ENCODE peak calls at places on chromosomes 16 and 17, in nine cellular contexts. E, B, J, N, S, C, R, D and A are unnamed samples.

GRCh38 chr17:8162997-8163977 is 539 bp upstream of the VAMP2 start:
- DNase-seq in S (peak; percentile 35), C (peak; percentile 30), R (no peak), N (no peak), D (no peak), J (no peak), B (peak; percentile 49), E (no peak), A (no peak)

GRCh38 chr16:24423332-24423731 is 116.0 kb upstream of the RBBP6 start:
- DNase-seq in R (no peak), E (no peak), J (no peak), N (no peak), C (no peak), S (no peak), B (no peak), D (no peak), A (no peak)

GRCh38 chr16:10668322-10669045 is 26.2 kb downstream of the TEKT5 start:
- DNase-seq in N (no peak), B (no peak), S (no peak), R (no peak), C (no peak), E (peak; percentile 65), D (no peak), J (no peak), A (no peak)

GRCh38 chr16:23119570-23119969 is 29.7 kb downstream of the USP31 start:
- DNase-seq in B (no peak), N (no peak), R (no peak), D (no peak), C (no peak), J (no peak), S (no peak), E (no peak), A (no peak)

GRCh38 chr17:9986754-9987382 is 81.8 kb upstream of the RCVRN start:
- DNase-seq in D (no peak), N (no peak), S (peak; percentile 42), B (no peak), E (no peak), R (no peak), J (no peak), C (no peak), A (no peak)

GRCh38 chr16:67199011-67199807 is at the start of gene ELMO3:
- DNase-seq in B (peak; percentile 77), N (no peak), R (no peak), D (peak; percentile 76), J (no peak), E (peak; percentile 71), S (no peak), C (no peak), A (no peak)

GRCh38 chr17:10278218-10278617 is 79.8 kb upstream of the GAS7 start:
- DNase-seq in J (no peak), E (no peak), C (no peak), B (no peak), S (no peak), D (no peak), R (no peak), N (no peak), A (no peak)

GRCh38 chr17:61410555-61411089 is 11.0 kb downstream of the TBX2 start:
- DNase-seq in C (peak; percentile 83), S (peak; percentile 79), N (peak; percentile 85), E (peak; percentile 91), B (peak; percentile 84), J (no peak), D (peak; percentile 81), R (peak; percentile 76), A (peak; percentile 86)

GRCh38 chr16:56620311-56620897 is 5.2 kb upstream of the MT1E start:
- DNase-seq in E (no peak), B (no peak), C (no peak), R (no peak), D (no peak), N (no peak), S (no peak), J (no peak), A (no peak)

GRCh38 chr17:33750943-33751701 is 458.0 kb upstream of the ASIC2 start:
- DNase-seq in J (peak; percentile 3), S (peak; percentile 26), N (peak; percentile 66), C (peak; percentile 41), B (peak; percentile 57), D (peak; percentile 71), E (peak; percentile 72), R (peak; percentile 26), A (peak; percentile 52)

GRCh38 chr17:48563385-48563838 is 14.7 kb downstream of the HOXB4 start:
- DNase-seq in B (no peak), C (no peak), R (no peak), E (no peak), N (no peak), D (no peak), S (no peak), J (no peak), A (no peak)

GRCh38 chr17:27846042-27846655 is 45.8 kb upstream of the NOS2 start:
- DNase-seq in S (no peak), R (no peak), J (no peak), N (no peak), C (no peak), B (no peak), E (no peak), D (no peak), A (no peak)

DNA sequence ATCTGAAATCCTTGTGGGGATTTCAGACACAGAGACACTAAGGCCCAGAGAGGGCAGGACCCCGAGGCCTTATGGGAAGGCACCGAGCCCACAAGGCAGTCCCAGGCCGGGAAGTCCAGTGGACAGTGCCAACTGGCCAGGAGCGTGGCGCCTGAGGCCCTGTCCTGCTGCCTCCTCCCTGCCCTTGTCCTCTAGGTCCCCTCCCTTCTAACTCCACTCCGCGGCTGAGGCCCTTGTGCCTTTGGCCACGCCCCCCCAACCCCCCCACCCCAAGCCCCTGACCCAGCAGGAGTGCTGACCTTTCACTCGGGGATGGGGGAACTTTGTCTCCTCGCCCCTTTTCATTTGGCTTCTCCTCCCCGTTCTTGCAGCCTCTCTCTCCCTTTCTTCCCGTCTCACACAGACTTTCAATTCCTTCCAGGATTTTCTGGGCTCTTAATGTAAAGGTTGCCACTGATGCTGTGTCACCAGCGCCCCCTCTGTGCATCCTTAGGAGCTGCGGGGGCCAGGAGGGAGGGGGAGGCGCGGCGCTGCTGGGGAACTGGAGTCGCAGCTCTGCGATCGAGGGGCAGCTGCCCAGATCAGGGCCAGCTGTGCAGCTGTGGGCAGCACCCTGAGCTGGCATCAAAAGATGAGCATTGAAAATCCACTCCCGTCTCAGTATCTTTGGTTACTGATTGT is 29.1 kb downstream of the CRHR1 start:
- DNase-seq in S (no peak), D (no peak), B (no peak), N (no peak), C (no peak), E (peak; percentile 73), R (no peak), J (no peak), A (no peak)
- TF ChIP-seq CTCF in S (no peak), D (no peak), B (no peak), N (no peak), C (no peak), E (peak; percentile 49), R (peak; percentile 29), J (peak; percentile 14), A (peak; percentile 20)

DNA sequence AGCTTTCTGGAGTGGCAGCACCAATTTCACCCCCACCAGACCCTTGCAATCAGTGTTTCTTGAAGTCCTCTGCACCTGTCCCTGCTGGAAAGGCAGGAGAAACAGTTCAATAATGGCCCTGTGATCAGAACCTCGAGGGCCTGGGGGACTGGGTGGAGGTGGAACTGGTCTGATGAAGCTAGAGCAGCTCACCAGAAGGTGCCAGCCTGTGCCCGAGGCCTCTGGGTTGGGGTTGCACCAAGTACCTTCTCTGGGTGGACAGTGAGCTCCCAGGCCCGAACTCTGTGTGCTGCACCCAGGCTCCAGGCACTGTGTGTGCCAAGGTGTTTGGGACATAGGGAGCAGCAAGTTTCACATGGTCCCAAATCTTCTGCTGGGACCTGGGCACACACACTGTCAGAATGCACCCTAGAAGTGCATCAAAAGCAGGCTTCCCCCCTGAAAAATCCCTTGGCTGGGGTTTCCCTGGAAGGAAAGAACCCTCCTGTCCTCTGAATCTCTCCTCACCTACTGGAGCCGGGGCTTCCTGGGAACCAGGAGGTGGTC is 17.3 kb downstream of the CD300LG start:
- DNase-seq in D (no peak), R (no peak), C (no peak), S (no peak), B (no peak), E (no peak), N (no peak), J (no peak), A (no peak)
- TF ChIP-seq CTCF in D (no peak), R (no peak), C (no peak), S (no peak), B (no peak), E (no peak), N (no peak), J (no peak), A (no peak)

GRCh38 chr16:17544785-17545184 is 74.0 kb upstream of the XYLT1 start:
- DNase-seq in N (no peak), C (no peak), R (no peak), S (no peak), D (no peak), J (no peak), B (no peak), E (peak; percentile 10), A (no peak)
- TF ChIP-seq CTCF in N (no peak), C (peak; percentile 29), R (peak; percentile 23), S (no peak), D (no peak), J (no peak), B (peak; percentile 10), E (peak; percentile 72), A (peak; percentile 64)

GRCh38 chr16:35182943-35183550 is 1723.6 kb downstream of the TP53TG3F start:
- DNase-seq in E (no peak), J (no peak), S (no peak), C (no peak), N (no peak), D (no peak), R (no peak), B (no peak), A (no peak)

GRCh38 chr16:35186045-35186759 is 1726.8 kb downstream of the TP53TG3F start:
- DNase-seq in R (no peak), B (peak; percentile 16), J (no peak), E (no peak), D (no peak), S (no peak), C (no peak), N (no peak), A (no peak)

GRCh38 chr16:35182043-35182677 is 1722.7 kb downstream of the TP53TG3F start:
- DNase-seq in C (no peak), D (no peak), R (no peak), B (no peak), N (no peak), S (no peak), J (no peak), E (no peak), A (no peak)

GRCh38 chr16:35185366-35186044 is 1726.1 kb downstream of the TP53TG3F start:
- DNase-seq in D (no peak), J (no peak), E (no peak), R (no peak), N (no peak), B (no peak), S (no peak), C (no peak), A (no peak)

DNA sequence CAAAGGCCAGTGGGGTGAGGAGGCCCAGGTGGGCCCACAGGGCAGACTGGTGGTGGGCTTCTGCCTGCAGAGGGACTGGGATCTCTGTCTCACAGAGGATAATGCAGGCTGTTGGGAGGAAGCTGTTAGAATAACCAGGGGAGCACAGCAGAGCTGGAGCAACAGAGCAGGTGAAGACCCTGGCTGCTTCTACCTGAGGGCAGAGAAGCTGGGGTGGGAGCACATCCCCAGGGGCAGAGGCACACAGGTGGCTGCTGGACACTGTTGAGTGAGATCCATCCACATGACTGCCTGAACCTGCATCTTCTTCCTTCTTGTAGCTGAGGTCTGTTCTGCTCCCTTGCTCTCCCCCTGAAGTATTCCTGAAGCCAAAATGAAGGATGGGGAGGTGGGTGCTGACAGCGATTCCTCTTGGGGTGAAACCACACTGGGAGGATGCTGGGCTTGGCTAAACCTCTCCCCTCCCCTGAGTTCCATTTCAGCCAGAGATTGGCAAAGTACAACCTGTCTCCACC is 1725.0 kb downstream of the TP53TG3F start:
- DNase-seq in S (no peak), E (no peak), B (no peak), N (no peak), D (no peak), C (no peak), R (no peak), J (no peak), A (no peak)
- TF ChIP-seq CTCF in S (no peak), E (no peak), B (no peak), N (no peak), D (no peak), C (no peak), R (no peak), J (no peak), A (no peak)